ENCODE peak calls at places on chromosomes 6 and 20, in five cellular contexts. One of them, this sample, is unnamed.

GRCh38 chr6:112337209-112337638 is 9.9 kb upstream of the RFPL4B start:
- DNase-seq in NT2/D1: peak; percentile 36
- DNase-seq in fibroblast of mammary gland: peak; percentile 88
- DNase-seq in activated naive CD4-positive, alpha-beta T cell: no peak
- DNase-seq in heart right ventricle: peak; percentile 19
- DNase-seq in this sample: peak; percentile 30

GRCh38 chr20:17610566-17611289 is 40.9 kb downstream of the DSTN start:
- DNase-seq in heart right ventricle: no peak
- DNase-seq in activated naive CD4-positive, alpha-beta T cell: no peak
- DNase-seq in fibroblast of mammary gland: no peak
- DNase-seq in NT2/D1: no peak
- DNase-seq in this sample: no peak

GRCh38 chr20:21396921-21397340 is 395 bp downstream of the NKX2-4 start:
- DNase-seq in fibroblast of mammary gland: no peak
- DNase-seq in NT2/D1: no peak
- DNase-seq in activated naive CD4-positive, alpha-beta T cell: no peak
- DNase-seq in heart right ventricle: no peak
- DNase-seq in this sample: no peak

GRCh38 chr20:23049201-23049932 is at the start of gene THBD:
- DNase-seq in heart right ventricle: peak; percentile 82
- DNase-seq in NT2/D1: no peak
- DNase-seq in fibroblast of mammary gland: peak; percentile 66
- DNase-seq in activated naive CD4-positive, alpha-beta T cell: no peak
- DNase-seq in this sample: no peak

GRCh38 chr6:37137881-37138568 is 31.9 kb upstream of the PIM1 start:
- DNase-seq in activated naive CD4-positive, alpha-beta T cell: no peak
- DNase-seq in heart right ventricle: no peak
- DNase-seq in NT2/D1: no peak
- DNase-seq in fibroblast of mammary gland: peak; percentile 89
- DNase-seq in this sample: no peak

GRCh38 chr6:125952764-125953501 is 3.6 kb upstream of the HINT3 start:
- DNase-seq in fibroblast of mammary gland: peak; percentile 42
- DNase-seq in activated naive CD4-positive, alpha-beta T cell: no peak
- DNase-seq in heart right ventricle: no peak
- DNase-seq in NT2/D1: no peak
- DNase-seq in this sample: no peak

GRCh38 chr6:166297606-166298005 is 10.6 kb downstream of the PRR18 start:
- DNase-seq in NT2/D1: no peak
- DNase-seq in fibroblast of mammary gland: no peak
- DNase-seq in heart right ventricle: no peak
- DNase-seq in activated naive CD4-positive, alpha-beta T cell: no peak
- DNase-seq in this sample: no peak

GRCh38 chr20:652611-653109 is 340 bp downstream of the SRXN1 start:
- DNase-seq in activated naive CD4-positive, alpha-beta T cell: no peak
- DNase-seq in fibroblast of mammary gland: peak; percentile 40
- DNase-seq in NT2/D1: no peak
- DNase-seq in heart right ventricle: no peak
- DNase-seq in this sample: no peak

GRCh38 chr6:33163540-33163939 is 28.7 kb downstream of the COL11A2 start:
- DNase-seq in heart right ventricle: no peak
- DNase-seq in fibroblast of mammary gland: no peak
- DNase-seq in activated naive CD4-positive, alpha-beta T cell: no peak
- DNase-seq in NT2/D1: no peak
- DNase-seq in this sample: no peak